ENCODE peak calls at places on chromosomes 13 and 19, in ten cellular contexts. One of them, this sample, is unnamed.

GRCh38 chr13:29908411-29908810 is 58.0 kb upstream of the UBL3 start:
- DNase-seq in kidney epithelial cell: no peak
- DNase-seq in tibial nerve: peak
- DNase-seq in type B pancreatic cell: no peak
- DNase-seq in thoracic aorta: no peak
- DNase-seq in osteocyte: peak
- DNase-seq in heart left ventricle: no peak
- DNase-seq in HCT116: no peak
- DNase-seq in GM23338: no peak
- DNase-seq in right lobe of liver: no peak
- DNase-seq in this sample: peak

GRCh38 chr13:98521876-98522275 is 55.0 kb downstream of the STK24 start:
- DNase-seq in kidney epithelial cell: no peak
- DNase-seq in tibial nerve: no peak
- DNase-seq in type B pancreatic cell: no peak
- DNase-seq in thoracic aorta: no peak
- DNase-seq in osteocyte: no peak
- DNase-seq in heart left ventricle: no peak
- DNase-seq in HCT116: no peak
- DNase-seq in GM23338: no peak
- DNase-seq in right lobe of liver: no peak
- DNase-seq in this sample: no peak

GRCh38 chr13:42747399-42747873 is 33.9 kb upstream of the FAM216B start:
- DNase-seq in kidney epithelial cell: peak
- DNase-seq in tibial nerve: no peak
- DNase-seq in type B pancreatic cell: no peak
- DNase-seq in thoracic aorta: no peak
- DNase-seq in osteocyte: no peak
- DNase-seq in heart left ventricle: no peak
- DNase-seq in HCT116: no peak
- DNase-seq in GM23338: no peak
- DNase-seq in right lobe of liver: no peak
- DNase-seq in this sample: peak

GRCh38 chr19:5286465-5287029 is 54.1 kb downstream of the PTPRS start:
- DNase-seq in kidney epithelial cell: no peak
- DNase-seq in tibial nerve: no peak
- DNase-seq in type B pancreatic cell: no peak
- DNase-seq in thoracic aorta: no peak
- DNase-seq in osteocyte: no peak
- DNase-seq in heart left ventricle: no peak
- DNase-seq in HCT116: no peak
- DNase-seq in GM23338: no peak
- DNase-seq in right lobe of liver: no peak
- DNase-seq in this sample: no peak

GRCh38 chr19:3358919-3359849 is 7.2 kb upstream of the NFIC start:
- DNase-seq in kidney epithelial cell: no peak
- DNase-seq in tibial nerve: no peak
- DNase-seq in type B pancreatic cell: no peak
- DNase-seq in thoracic aorta: no peak
- DNase-seq in osteocyte: peak
- DNase-seq in heart left ventricle: peak
- DNase-seq in HCT116: no peak
- DNase-seq in GM23338: peak
- DNase-seq in right lobe of liver: peak
- DNase-seq in this sample: no peak

GRCh38 chr13:108086678-108087077 is 128.7 kb downstream of the LIG4 start:
- DNase-seq in kidney epithelial cell: peak
- DNase-seq in tibial nerve: no peak
- DNase-seq in type B pancreatic cell: no peak
- DNase-seq in thoracic aorta: no peak
- DNase-seq in osteocyte: no peak
- DNase-seq in heart left ventricle: no peak
- DNase-seq in HCT116: no peak
- DNase-seq in GM23338: peak
- DNase-seq in right lobe of liver: no peak
- DNase-seq in this sample: no peak

GRCh38 chr19:45456500-45456815 is 11.3 kb upstream of the FOSB start:
- DNase-seq in kidney epithelial cell: no peak
- DNase-seq in tibial nerve: no peak
- DNase-seq in type B pancreatic cell: no peak
- DNase-seq in thoracic aorta: no peak
- DNase-seq in osteocyte: no peak
- DNase-seq in heart left ventricle: no peak
- DNase-seq in HCT116: no peak
- DNase-seq in GM23338: no peak
- DNase-seq in right lobe of liver: no peak
- DNase-seq in this sample: no peak

GRCh38 chr13:114013952-114014629 is 40.2 kb upstream of the C13orf46 start:
- DNase-seq in kidney epithelial cell: no peak
- DNase-seq in tibial nerve: no peak
- DNase-seq in type B pancreatic cell: no peak
- DNase-seq in thoracic aorta: no peak
- DNase-seq in osteocyte: no peak
- DNase-seq in heart left ventricle: peak
- DNase-seq in HCT116: no peak
- DNase-seq in GM23338: no peak
- DNase-seq in right lobe of liver: no peak
- DNase-seq in this sample: no peak

GRCh38 chr13:112842343-112842856 is 126.6 kb upstream of the MCF2L start:
- DNase-seq in kidney epithelial cell: no peak
- DNase-seq in tibial nerve: peak
- DNase-seq in type B pancreatic cell: no peak
- DNase-seq in thoracic aorta: no peak
- DNase-seq in osteocyte: no peak
- DNase-seq in heart left ventricle: no peak
- DNase-seq in HCT116: no peak
- DNase-seq in GM23338: peak
- DNase-seq in right lobe of liver: no peak
- DNase-seq in this sample: no peak

GRCh38 chr13:112838038-112838965 is 130.7 kb upstream of the MCF2L start:
- DNase-seq in kidney epithelial cell: no peak
- DNase-seq in tibial nerve: no peak
- DNase-seq in type B pancreatic cell: no peak
- DNase-seq in thoracic aorta: no peak
- DNase-seq in osteocyte: no peak
- DNase-seq in heart left ventricle: no peak
- DNase-seq in HCT116: no peak
- DNase-seq in GM23338: no peak
- DNase-seq in right lobe of liver: no peak
- DNase-seq in this sample: no peak

GRCh38 chr13:112839347-112840105 is 129.5 kb upstream of the MCF2L start:
- DNase-seq in kidney epithelial cell: no peak
- DNase-seq in tibial nerve: no peak
- DNase-seq in type B pancreatic cell: no peak
- DNase-seq in thoracic aorta: no peak
- DNase-seq in osteocyte: no peak
- DNase-seq in heart left ventricle: no peak
- DNase-seq in HCT116: no peak
- DNase-seq in GM23338: no peak
- DNase-seq in right lobe of liver: no peak
- DNase-seq in this sample: peak

GRCh38 chr13:112842931-112843391 is 126.1 kb upstream of the MCF2L start:
- DNase-seq in kidney epithelial cell: no peak
- DNase-seq in tibial nerve: no peak
- DNase-seq in type B pancreatic cell: no peak
- DNase-seq in thoracic aorta: no peak
- DNase-seq in osteocyte: no peak
- DNase-seq in heart left ventricle: no peak
- DNase-seq in HCT116: no peak
- DNase-seq in GM23338: no peak
- DNase-seq in right lobe of liver: no peak
- DNase-seq in this sample: no peak

DNA sequence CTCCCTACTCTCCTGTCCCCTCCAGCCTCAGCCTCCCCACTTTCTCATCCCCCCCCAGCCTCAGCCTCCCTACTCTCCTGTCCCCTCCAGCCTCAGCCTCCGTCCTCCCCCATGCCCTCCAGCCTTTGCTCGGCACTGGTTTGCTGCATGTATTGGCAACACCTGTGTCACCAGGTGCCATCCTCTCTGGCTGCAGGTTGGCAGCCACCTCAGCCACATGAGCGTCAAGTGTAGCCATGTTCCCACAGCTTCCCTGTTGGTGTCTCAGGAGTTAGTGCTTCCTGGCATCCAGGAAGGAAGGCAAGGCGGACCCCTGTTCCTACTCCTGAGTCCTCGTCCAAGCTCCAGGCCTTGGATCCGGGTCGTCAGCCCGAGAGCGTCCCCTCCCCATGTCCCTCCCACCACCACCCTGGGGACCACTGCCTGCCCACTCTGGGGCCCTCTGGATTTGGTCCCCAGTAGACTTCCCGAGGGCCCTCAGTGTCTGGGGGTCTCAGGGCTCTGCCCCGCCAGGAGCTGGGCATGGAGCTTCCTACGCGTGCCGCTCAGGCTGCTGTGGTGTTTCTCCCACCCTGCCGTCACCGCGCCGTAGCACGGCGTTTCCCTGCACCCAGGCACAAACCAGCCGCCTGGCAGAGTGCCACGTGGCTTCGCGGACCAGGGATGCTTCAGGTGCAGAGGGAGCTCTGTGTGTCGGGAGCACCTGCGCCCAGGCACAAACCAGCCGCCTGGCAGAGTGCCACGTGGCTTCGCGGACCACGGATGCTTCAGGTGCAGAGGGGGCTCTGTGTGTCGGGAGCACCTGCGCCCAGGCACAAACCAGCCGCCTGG is 128.3 kb upstream of the MCF2L start:
- DNase-seq in kidney epithelial cell: no peak
- DNase-seq in tibial nerve: no peak
- DNase-seq in type B pancreatic cell: no peak
- DNase-seq in thoracic aorta: no peak
- DNase-seq in osteocyte: no peak
- DNase-seq in heart left ventricle: no peak
- DNase-seq in HCT116: no peak
- DNase-seq in GM23338: no peak
- DNase-seq in right lobe of liver: no peak
- DNase-seq in this sample: no peak
- TF ChIP-seq CTCF in kidney epithelial cell: no peak
- TF ChIP-seq CTCF in tibial nerve: no peak
- TF ChIP-seq CTCF in type B pancreatic cell: no peak
- TF ChIP-seq CTCF in thoracic aorta: no peak
- TF ChIP-seq CTCF in osteocyte: no peak
- TF ChIP-seq CTCF in heart left ventricle: no peak
- TF ChIP-seq CTCF in HCT116: no peak
- TF ChIP-seq CTCF in GM23338: no peak
- TF ChIP-seq CTCF in right lobe of liver: no peak
- TF ChIP-seq CTCF in this sample: no peak

GRCh38 chr19:42629191-42629590 is 34.5 kb upstream of the CEACAM8 start:
- DNase-seq in kidney epithelial cell: no peak
- DNase-seq in tibial nerve: no peak
- DNase-seq in type B pancreatic cell: no peak
- DNase-seq in thoracic aorta: no peak
- DNase-seq in osteocyte: no peak
- DNase-seq in heart left ventricle: no peak
- DNase-seq in HCT116: no peak
- DNase-seq in GM23338: no peak
- DNase-seq in right lobe of liver: no peak
- DNase-seq in this sample: no peak

GRCh38 chr19:42635233-42635539 is 40.5 kb upstream of the CEACAM8 start:
- DNase-seq in kidney epithelial cell: no peak
- DNase-seq in tibial nerve: no peak
- DNase-seq in type B pancreatic cell: no peak
- DNase-seq in thoracic aorta: no peak
- DNase-seq in osteocyte: no peak
- DNase-seq in heart left ventricle: no peak
- DNase-seq in HCT116: no peak
- DNase-seq in GM23338: no peak
- DNase-seq in right lobe of liver: no peak
- DNase-seq in this sample: no peak

DNA sequence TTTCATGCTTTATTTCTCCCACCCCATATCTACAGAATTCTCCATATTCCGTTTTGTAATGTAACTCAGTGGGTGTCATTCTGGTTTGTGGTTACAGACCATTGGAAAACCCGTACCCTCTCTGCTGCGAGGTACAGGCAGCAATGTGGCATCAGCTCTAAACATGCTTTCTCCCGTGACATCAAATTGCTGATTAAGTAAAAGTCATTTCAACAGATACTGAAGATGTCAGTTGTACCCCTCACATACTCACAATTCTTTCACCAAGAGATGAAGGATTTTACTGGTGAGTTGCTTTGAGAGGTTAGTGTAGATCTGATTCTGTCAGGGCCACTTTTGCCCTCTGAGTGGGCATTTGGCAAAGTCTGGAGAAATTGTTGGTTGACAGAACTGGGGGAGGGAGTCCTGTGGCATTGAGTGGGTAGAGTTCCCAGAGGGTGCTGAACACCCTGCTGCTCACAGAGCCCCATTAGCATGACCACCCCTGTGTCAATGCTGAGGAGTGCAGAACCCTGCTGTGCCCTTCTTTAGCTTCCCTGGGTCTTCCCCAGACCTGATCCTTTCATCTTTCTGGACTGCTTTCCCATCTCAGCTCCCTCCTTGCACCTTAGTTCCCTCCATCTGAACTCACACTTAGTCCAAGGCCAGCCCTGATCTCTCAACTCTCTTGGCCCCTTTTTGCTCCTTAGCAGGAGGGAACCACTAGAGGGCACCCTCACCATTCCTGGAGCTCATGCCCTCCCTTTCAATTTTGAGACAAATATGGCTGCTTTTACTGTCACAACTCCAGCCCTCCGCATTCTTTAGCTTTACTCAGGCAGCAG is 39.9 kb upstream of the CEACAM8 start:
- DNase-seq in kidney epithelial cell: no peak
- DNase-seq in tibial nerve: peak
- DNase-seq in type B pancreatic cell: no peak
- DNase-seq in thoracic aorta: no peak
- DNase-seq in osteocyte: no peak
- DNase-seq in heart left ventricle: no peak
- DNase-seq in HCT116: peak
- DNase-seq in GM23338: peak
- DNase-seq in right lobe of liver: no peak
- DNase-seq in this sample: peak
- TF ChIP-seq CTCF in kidney epithelial cell: peak
- TF ChIP-seq CTCF in tibial nerve: peak
- TF ChIP-seq CTCF in type B pancreatic cell: peak
- TF ChIP-seq CTCF in thoracic aorta: no peak
- TF ChIP-seq CTCF in osteocyte: peak
- TF ChIP-seq CTCF in heart left ventricle: peak
- TF ChIP-seq CTCF in HCT116: peak
- TF ChIP-seq CTCF in GM23338: peak
- TF ChIP-seq CTCF in right lobe of liver: no peak
- TF ChIP-seq CTCF in this sample: peak

DNA sequence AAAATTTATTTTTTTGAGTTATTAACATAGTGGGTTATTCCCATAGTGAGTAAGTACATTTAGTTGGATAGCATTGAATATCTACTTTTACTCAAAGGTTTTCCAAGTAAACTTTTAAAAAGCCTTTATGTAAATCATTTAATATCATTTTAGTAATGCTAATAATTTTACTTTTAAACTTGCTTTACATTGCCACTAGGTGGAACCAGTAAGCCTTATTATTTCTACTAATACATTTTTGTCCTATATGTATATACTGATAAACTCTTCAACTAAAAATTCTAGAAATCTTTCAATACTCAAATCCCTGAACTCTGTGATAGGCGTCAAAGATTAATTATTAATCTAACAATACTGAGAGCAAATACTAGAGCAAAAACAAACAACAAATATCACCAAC is 1709.2 kb upstream of the PCDH20 start:
- DNase-seq in kidney epithelial cell: no peak
- DNase-seq in tibial nerve: no peak
- DNase-seq in type B pancreatic cell: no peak
- DNase-seq in thoracic aorta: no peak
- DNase-seq in osteocyte: no peak
- DNase-seq in heart left ventricle: no peak
- DNase-seq in HCT116: peak
- DNase-seq in GM23338: peak
- DNase-seq in right lobe of liver: no peak
- DNase-seq in this sample: peak
- TF ChIP-seq CTCF in kidney epithelial cell: peak
- TF ChIP-seq CTCF in tibial nerve: no peak
- TF ChIP-seq CTCF in type B pancreatic cell: peak
- TF ChIP-seq CTCF in thoracic aorta: no peak
- TF ChIP-seq CTCF in osteocyte: peak
- TF ChIP-seq CTCF in heart left ventricle: no peak
- TF ChIP-seq CTCF in HCT116: peak
- TF ChIP-seq CTCF in GM23338: peak
- TF ChIP-seq CTCF in right lobe of liver: peak
- TF ChIP-seq CTCF in this sample: peak

DNA sequence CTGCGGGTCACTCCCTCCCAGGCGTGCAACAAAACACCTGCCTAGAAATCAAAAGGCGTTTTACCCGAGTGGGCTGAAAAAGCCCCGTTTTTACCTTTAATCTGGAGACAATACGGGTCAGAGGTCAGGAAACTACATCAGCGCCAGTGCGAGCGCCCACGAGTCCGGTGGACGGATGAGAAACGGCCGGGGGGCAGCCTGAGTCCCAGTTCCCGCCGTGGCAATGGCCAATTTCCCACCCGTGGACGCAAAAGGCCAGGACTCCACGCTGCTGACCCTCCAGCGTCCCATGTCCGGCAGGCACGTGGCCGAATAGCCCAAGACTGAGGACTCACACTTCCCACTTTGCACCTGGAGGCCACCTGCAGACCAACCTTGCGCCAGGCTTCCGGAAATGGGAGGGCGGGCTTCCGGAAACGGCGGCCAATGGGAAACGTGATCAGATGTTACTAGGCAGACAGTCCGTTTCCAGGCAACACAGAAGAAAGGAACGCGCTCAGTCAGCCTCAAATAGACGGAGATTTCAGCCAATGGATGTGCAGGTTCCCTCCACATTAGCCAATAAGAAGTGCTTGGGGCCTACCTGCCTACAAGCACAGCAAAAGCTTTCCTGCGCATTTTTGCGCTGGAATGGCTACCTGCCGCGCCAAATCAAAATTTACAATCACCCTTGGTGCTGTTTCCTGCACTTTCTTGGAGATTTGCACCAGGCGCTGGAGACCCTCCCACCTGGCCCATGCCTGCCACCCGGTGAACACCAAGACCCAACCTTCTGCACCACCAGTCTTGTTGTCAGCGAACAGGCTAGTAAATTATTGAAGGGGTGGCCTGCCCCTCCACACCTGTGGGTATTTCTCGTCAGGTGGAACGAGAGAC is 47.4 kb downstream of the ZFP14 start:
- DNase-seq in kidney epithelial cell: peak
- DNase-seq in tibial nerve: peak
- DNase-seq in type B pancreatic cell: peak
- DNase-seq in thoracic aorta: peak
- DNase-seq in osteocyte: peak
- DNase-seq in heart left ventricle: peak
- DNase-seq in HCT116: no peak
- DNase-seq in GM23338: peak
- DNase-seq in right lobe of liver: peak
- DNase-seq in this sample: peak
- TF ChIP-seq CTCF in kidney epithelial cell: no peak
- TF ChIP-seq CTCF in tibial nerve: no peak
- TF ChIP-seq CTCF in type B pancreatic cell: peak
- TF ChIP-seq CTCF in thoracic aorta: no peak
- TF ChIP-seq CTCF in osteocyte: no peak
- TF ChIP-seq CTCF in heart left ventricle: no peak
- TF ChIP-seq CTCF in HCT116: no peak
- TF ChIP-seq CTCF in GM23338: no peak
- TF ChIP-seq CTCF in right lobe of liver: no peak
- TF ChIP-seq CTCF in this sample: no peak